ENCODE peak calls at places on chromosomes 7 and 10, in seven cellular contexts. One of them, this sample, is unnamed.

GRCh38 chr10:17617031-17617911 is at the start of gene HACD1:
- DNase-seq in hepatocyte: peak
- DNase-seq in Peyer's patch: peak
- DNase-seq in dorsolateral prefrontal cortex: peak
- DNase-seq in gastrocnemius medialis: peak
- DNase-seq in brain microvascular endothelial cell: peak
- DNase-seq in OCI-LY7: no peak
- DNase-seq in this sample: peak

GRCh38 chr7:72785166-72785955 is 42.6 kb downstream of the TYW1B start:
- DNase-seq in OCI-LY7: no peak
- DNase-seq in Peyer's patch: no peak
- DNase-seq in brain microvascular endothelial cell: peak
- DNase-seq in gastrocnemius medialis: no peak
- DNase-seq in hepatocyte: no peak
- DNase-seq in dorsolateral prefrontal cortex: no peak
- DNase-seq in this sample: no peak

GRCh38 chr7:105655901-105656380 is 74.6 kb upstream of the EFCAB10 start:
- DNase-seq in Peyer's patch: no peak
- DNase-seq in brain microvascular endothelial cell: no peak
- DNase-seq in hepatocyte: no peak
- DNase-seq in dorsolateral prefrontal cortex: no peak
- DNase-seq in gastrocnemius medialis: no peak
- DNase-seq in OCI-LY7: no peak
- DNase-seq in this sample: no peak

GRCh38 chr7:98884416-98884815 is 6.1 kb downstream of the TRRAP start:
- DNase-seq in hepatocyte: no peak
- DNase-seq in brain microvascular endothelial cell: no peak
- DNase-seq in dorsolateral prefrontal cortex: no peak
- DNase-seq in Peyer's patch: no peak
- DNase-seq in OCI-LY7: no peak
- DNase-seq in gastrocnemius medialis: no peak
- DNase-seq in this sample: no peak

GRCh38 chr10:97319671-97320479 is 804 bp downstream of the FRAT1 start:
- DNase-seq in dorsolateral prefrontal cortex: peak
- DNase-seq in brain microvascular endothelial cell: no peak
- DNase-seq in hepatocyte: peak
- DNase-seq in OCI-LY7: peak
- DNase-seq in gastrocnemius medialis: peak
- DNase-seq in Peyer's patch: peak
- DNase-seq in this sample: peak

GRCh38 chr10:124472071-124472470 is 10.4 kb downstream of the LHPP start:
- DNase-seq in gastrocnemius medialis: no peak
- DNase-seq in Peyer's patch: no peak
- DNase-seq in hepatocyte: no peak
- DNase-seq in OCI-LY7: no peak
- DNase-seq in brain microvascular endothelial cell: no peak
- DNase-seq in dorsolateral prefrontal cortex: no peak
- DNase-seq in this sample: no peak

GRCh38 chr7:131326576-131326975 is 1.1 kb upstream of the MKLN1 start:
- DNase-seq in Peyer's patch: no peak
- DNase-seq in OCI-LY7: no peak
- DNase-seq in gastrocnemius medialis: no peak
- DNase-seq in dorsolateral prefrontal cortex: no peak
- DNase-seq in brain microvascular endothelial cell: no peak
- DNase-seq in hepatocyte: peak
- DNase-seq in this sample: no peak

GRCh38 chr7:34757570-34758110 is 99.6 kb downstream of the NPSR1 start:
- DNase-seq in brain microvascular endothelial cell: no peak
- DNase-seq in dorsolateral prefrontal cortex: no peak
- DNase-seq in Peyer's patch: no peak
- DNase-seq in OCI-LY7: no peak
- DNase-seq in hepatocyte: no peak
- DNase-seq in gastrocnemius medialis: no peak
- DNase-seq in this sample: no peak

GRCh38 chr10:127944256-127944655 is 37.4 kb downstream of the PTPRE start:
- DNase-seq in gastrocnemius medialis: no peak
- DNase-seq in OCI-LY7: no peak
- DNase-seq in brain microvascular endothelial cell: no peak
- DNase-seq in dorsolateral prefrontal cortex: no peak
- DNase-seq in hepatocyte: no peak
- DNase-seq in Peyer's patch: no peak
- DNase-seq in this sample: no peak

GRCh38 chr7:24573008-24573553 is at the start of gene PALS2:
- DNase-seq in gastrocnemius medialis: peak
- DNase-seq in brain microvascular endothelial cell: peak
- DNase-seq in dorsolateral prefrontal cortex: peak
- DNase-seq in OCI-LY7: peak
- DNase-seq in hepatocyte: peak
- DNase-seq in Peyer's patch: peak
- DNase-seq in this sample: peak

GRCh38 chr10:88841316-88842111 is 10.1 kb downstream of the ANKRD22 start:
- DNase-seq in hepatocyte: no peak
- DNase-seq in dorsolateral prefrontal cortex: no peak
- DNase-seq in OCI-LY7: no peak
- DNase-seq in gastrocnemius medialis: no peak
- DNase-seq in Peyer's patch: no peak
- DNase-seq in brain microvascular endothelial cell: no peak
- DNase-seq in this sample: no peak

GRCh38 chr7:954330-955238 is at the start of gene ADAP1:
- DNase-seq in gastrocnemius medialis: no peak
- DNase-seq in Peyer's patch: peak
- DNase-seq in dorsolateral prefrontal cortex: peak
- DNase-seq in OCI-LY7: peak
- DNase-seq in brain microvascular endothelial cell: no peak
- DNase-seq in hepatocyte: peak
- DNase-seq in this sample: peak

GRCh38 chr10:117168135-117168674 is 29.1 kb upstream of the KCNK18 start:
- DNase-seq in Peyer's patch: peak
- DNase-seq in brain microvascular endothelial cell: no peak
- DNase-seq in dorsolateral prefrontal cortex: peak
- DNase-seq in gastrocnemius medialis: no peak
- DNase-seq in OCI-LY7: peak
- DNase-seq in hepatocyte: peak
- DNase-seq in this sample: peak

DNA sequence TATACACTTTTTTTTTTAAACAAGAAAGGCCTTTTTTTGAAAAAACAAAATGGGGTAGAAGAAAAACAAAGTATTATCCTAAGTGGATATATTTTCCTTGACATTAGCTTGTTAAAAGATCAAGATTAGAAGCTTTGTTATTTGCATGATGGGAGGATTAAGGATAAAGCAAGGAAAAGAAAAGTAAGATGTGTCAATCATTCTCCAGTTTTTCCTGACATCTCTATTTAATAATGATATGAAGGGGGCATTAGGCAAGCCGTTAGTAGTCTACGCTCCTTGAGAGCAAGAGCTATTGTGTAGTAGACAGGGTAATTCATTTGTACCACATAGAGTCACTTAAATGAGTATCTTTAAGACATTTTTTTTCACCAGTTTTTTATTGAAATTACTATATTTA is 137.6 kb downstream of the RNF133 start:
- DNase-seq in Peyer's patch: no peak
- DNase-seq in dorsolateral prefrontal cortex: no peak
- DNase-seq in gastrocnemius medialis: no peak
- DNase-seq in hepatocyte: no peak
- DNase-seq in brain microvascular endothelial cell: no peak
- DNase-seq in OCI-LY7: no peak
- DNase-seq in this sample: no peak
- H3K4me3 ChIP-seq in Peyer's patch: no peak
- H3K4me3 ChIP-seq in dorsolateral prefrontal cortex: no peak
- H3K4me3 ChIP-seq in gastrocnemius medialis: no peak
- H3K4me3 ChIP-seq in hepatocyte: no peak
- H3K4me3 ChIP-seq in brain microvascular endothelial cell: no peak
- H3K4me3 ChIP-seq in OCI-LY7: no peak
- H3K4me3 ChIP-seq in this sample: no peak

DNA sequence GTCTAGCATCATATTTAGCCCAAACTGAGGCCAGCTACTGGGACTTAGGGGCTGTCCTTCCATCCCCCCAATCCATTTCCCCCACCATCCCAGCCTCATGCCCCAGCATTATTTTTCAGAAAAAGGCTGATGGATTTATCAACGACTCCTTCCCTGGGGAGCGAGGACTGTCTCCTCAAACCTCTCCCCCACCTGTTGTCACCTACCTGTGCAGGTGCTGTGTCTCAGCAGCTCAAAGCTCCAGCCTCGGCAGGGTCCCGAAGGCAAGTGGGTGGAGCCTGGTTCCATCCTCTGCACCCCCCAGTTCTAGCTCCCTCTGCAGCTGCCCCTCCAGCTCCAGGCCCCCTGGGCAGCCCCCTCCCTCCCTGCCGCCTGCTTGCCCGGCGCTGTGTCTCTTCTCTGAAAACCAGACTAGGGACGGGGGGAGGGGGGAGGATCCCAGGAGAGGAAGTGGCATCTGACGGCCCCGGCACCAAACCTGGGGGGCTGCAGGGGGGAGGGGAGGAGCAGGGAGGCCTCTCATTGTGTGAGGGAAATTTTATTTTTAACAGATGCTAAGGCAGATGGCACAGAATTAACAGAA is 61.7 kb upstream of the PAX2 start:
- DNase-seq in brain microvascular endothelial cell: no peak
- DNase-seq in gastrocnemius medialis: no peak
- DNase-seq in OCI-LY7: no peak
- DNase-seq in hepatocyte: no peak
- DNase-seq in Peyer's patch: peak
- DNase-seq in dorsolateral prefrontal cortex: no peak
- DNase-seq in this sample: no peak
- H3K4me3 ChIP-seq in brain microvascular endothelial cell: no peak
- H3K4me3 ChIP-seq in gastrocnemius medialis: no peak
- H3K4me3 ChIP-seq in OCI-LY7: no peak
- H3K4me3 ChIP-seq in hepatocyte: no peak
- H3K4me3 ChIP-seq in Peyer's patch: no peak
- H3K4me3 ChIP-seq in dorsolateral prefrontal cortex: no peak
- H3K4me3 ChIP-seq in this sample: no peak

DNA sequence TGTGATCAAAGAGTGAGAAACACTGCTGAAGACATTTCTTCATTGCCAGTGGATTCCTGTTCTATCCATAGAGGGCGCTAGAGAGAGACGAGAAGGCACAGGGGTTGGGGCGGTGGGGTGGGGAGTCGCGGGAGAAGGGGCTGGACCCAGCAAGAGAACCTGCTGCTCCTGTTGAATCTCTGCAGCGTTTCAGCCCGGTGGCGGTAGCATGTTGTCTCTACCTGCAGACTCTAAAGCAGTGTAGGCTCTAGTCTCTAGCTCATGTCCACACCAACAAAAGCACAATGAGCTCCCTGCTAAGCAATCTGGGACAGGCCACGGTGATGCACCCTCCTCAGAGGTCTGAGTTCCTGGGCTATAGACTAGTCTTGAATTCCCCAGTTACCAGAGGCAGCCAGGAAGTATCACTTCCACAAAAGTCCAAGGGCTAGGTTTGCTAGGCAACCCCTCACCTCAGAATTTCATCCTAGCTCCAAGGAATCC is 167.7 kb downstream of the DGKB start:
- DNase-seq in brain microvascular endothelial cell: no peak
- DNase-seq in hepatocyte: peak
- DNase-seq in gastrocnemius medialis: no peak
- DNase-seq in dorsolateral prefrontal cortex: no peak
- DNase-seq in Peyer's patch: no peak
- DNase-seq in OCI-LY7: no peak
- DNase-seq in this sample: no peak
- H3K4me3 ChIP-seq in brain microvascular endothelial cell: no peak
- H3K4me3 ChIP-seq in hepatocyte: no peak
- H3K4me3 ChIP-seq in gastrocnemius medialis: no peak
- H3K4me3 ChIP-seq in dorsolateral prefrontal cortex: no peak
- H3K4me3 ChIP-seq in Peyer's patch: no peak
- H3K4me3 ChIP-seq in OCI-LY7: no peak
- H3K4me3 ChIP-seq in this sample: no peak

DNA sequence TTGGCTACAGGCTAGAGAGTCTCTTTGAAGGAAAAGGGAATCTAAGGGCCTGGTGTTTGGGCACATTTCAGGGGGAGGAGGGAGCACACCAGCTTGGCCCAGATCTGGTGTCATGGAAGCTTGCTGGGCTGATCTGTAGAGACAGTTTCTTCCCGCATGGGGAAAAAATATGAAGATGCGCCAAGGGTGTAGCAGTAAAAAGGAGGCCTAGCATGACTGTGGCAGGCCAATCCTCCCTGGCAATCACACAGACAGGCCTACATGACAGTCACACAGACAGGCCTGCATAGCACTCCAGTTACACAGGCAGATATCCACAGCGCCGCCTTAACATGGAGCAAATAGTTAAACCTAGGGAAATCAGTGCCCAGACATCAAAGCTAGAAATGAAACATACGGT is 123.6 kb upstream of the KIF5B start:
- DNase-seq in dorsolateral prefrontal cortex: no peak
- DNase-seq in brain microvascular endothelial cell: no peak
- DNase-seq in OCI-LY7: no peak
- DNase-seq in gastrocnemius medialis: no peak
- DNase-seq in hepatocyte: no peak
- DNase-seq in Peyer's patch: no peak
- DNase-seq in this sample: peak
- H3K4me3 ChIP-seq in dorsolateral prefrontal cortex: no peak
- H3K4me3 ChIP-seq in brain microvascular endothelial cell: no peak
- H3K4me3 ChIP-seq in OCI-LY7: no peak
- H3K4me3 ChIP-seq in gastrocnemius medialis: no peak
- H3K4me3 ChIP-seq in hepatocyte: no peak
- H3K4me3 ChIP-seq in Peyer's patch: no peak
- H3K4me3 ChIP-seq in this sample: no peak

DNA sequence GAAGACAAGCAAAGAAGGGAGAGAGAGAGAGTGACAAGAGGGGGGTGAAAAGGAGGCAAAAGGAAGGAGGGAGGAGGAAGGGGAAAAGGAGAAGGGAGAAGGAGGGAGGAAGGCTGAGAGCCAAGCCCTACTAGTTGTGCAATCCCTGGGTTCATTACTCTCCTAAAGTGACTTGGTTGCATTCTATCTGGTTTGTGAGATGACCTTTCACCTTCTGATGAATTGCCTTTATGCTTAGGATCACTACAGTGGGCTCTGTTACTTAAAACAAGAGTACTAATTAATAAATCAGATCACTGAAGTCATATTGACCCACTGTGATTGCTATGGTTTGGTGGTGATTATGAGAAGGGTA is 144.9 kb downstream of the KIF20B start:
- DNase-seq in hepatocyte: no peak
- DNase-seq in brain microvascular endothelial cell: no peak
- DNase-seq in Peyer's patch: no peak
- DNase-seq in dorsolateral prefrontal cortex: no peak
- DNase-seq in gastrocnemius medialis: no peak
- DNase-seq in OCI-LY7: no peak
- DNase-seq in this sample: no peak
- H3K4me3 ChIP-seq in hepatocyte: no peak
- H3K4me3 ChIP-seq in brain microvascular endothelial cell: no peak
- H3K4me3 ChIP-seq in Peyer's patch: no peak
- H3K4me3 ChIP-seq in dorsolateral prefrontal cortex: no peak
- H3K4me3 ChIP-seq in gastrocnemius medialis: no peak
- H3K4me3 ChIP-seq in OCI-LY7: no peak
- H3K4me3 ChIP-seq in this sample: no peak

GRCh38 chr7:27187702-27188665 is 3.0 kb upstream of the HOXA11 start:
- DNase-seq in hepatocyte: no peak
- DNase-seq in brain microvascular endothelial cell: no peak
- DNase-seq in dorsolateral prefrontal cortex: no peak
- DNase-seq in Peyer's patch: peak
- DNase-seq in OCI-LY7: no peak
- DNase-seq in gastrocnemius medialis: no peak
- DNase-seq in this sample: peak
- H3K4me3 ChIP-seq in hepatocyte: peak
- H3K4me3 ChIP-seq in brain microvascular endothelial cell: no peak
- H3K4me3 ChIP-seq in dorsolateral prefrontal cortex: no peak
- H3K4me3 ChIP-seq in Peyer's patch: no peak
- H3K4me3 ChIP-seq in OCI-LY7: no peak
- H3K4me3 ChIP-seq in gastrocnemius medialis: peak
- H3K4me3 ChIP-seq in this sample: peak

GRCh38 chr10:11661441-11661840 is 50.0 kb upstream of the USP6NL start:
- DNase-seq in OCI-LY7: no peak
- DNase-seq in Peyer's patch: no peak
- DNase-seq in dorsolateral prefrontal cortex: no peak
- DNase-seq in gastrocnemius medialis: no peak
- DNase-seq in hepatocyte: no peak
- DNase-seq in brain microvascular endothelial cell: no peak
- DNase-seq in this sample: no peak
- H3K4me3 ChIP-seq in OCI-LY7: peak
- H3K4me3 ChIP-seq in Peyer's patch: no peak
- H3K4me3 ChIP-seq in dorsolateral prefrontal cortex: no peak
- H3K4me3 ChIP-seq in gastrocnemius medialis: no peak
- H3K4me3 ChIP-seq in hepatocyte: no peak
- H3K4me3 ChIP-seq in brain microvascular endothelial cell: no peak
- H3K4me3 ChIP-seq in this sample: no peak